ENCODE peak calls at places on chromosome 19, in five cellular contexts. One of them, this sample, is unnamed.

GRCh38 chr19:42576241-42576640 is 18.5 kb downstream of the CEACAM8 start:
- DNase-seq in ascending aorta: no peak
- DNase-seq in uterus: no peak
- DNase-seq in cardiac muscle cell: no peak
- DNase-seq in PC-9: no peak
- DNase-seq in this sample: no peak

GRCh38 chr19:38204728-38205127 is 19.3 kb downstream of the DPF1 start:
- DNase-seq in PC-9: no peak
- DNase-seq in ascending aorta: no peak
- DNase-seq in uterus: no peak
- DNase-seq in cardiac muscle cell: no peak
- DNase-seq in this sample: no peak

GRCh38 chr19:39131255-39131755 is 5.7 kb downstream of the PAK4 start:
- DNase-seq in ascending aorta: no peak
- DNase-seq in PC-9: no peak
- DNase-seq in uterus: no peak
- DNase-seq in cardiac muscle cell: peak; percentile 31
- DNase-seq in this sample: no peak

GRCh38 chr19:55451522-55452380 is 8.7 kb upstream of the SHISA7 start:
- DNase-seq in ascending aorta: no peak
- DNase-seq in uterus: no peak
- DNase-seq in cardiac muscle cell: no peak
- DNase-seq in PC-9: no peak
- DNase-seq in this sample: no peak

GRCh38 chr19:14214580-14214979 is 8.6 kb upstream of the ADGRL1 start:
- DNase-seq in cardiac muscle cell: no peak
- DNase-seq in ascending aorta: no peak
- DNase-seq in uterus: no peak
- DNase-seq in PC-9: no peak
- DNase-seq in this sample: no peak

GRCh38 chr19:387777-388176 is 21.2 kb downstream of the C2CD4C start:
- DNase-seq in cardiac muscle cell: no peak
- DNase-seq in uterus: no peak
- DNase-seq in PC-9: no peak
- DNase-seq in ascending aorta: no peak
- DNase-seq in this sample: no peak

GRCh38 chr19:56162258-56162657 is 13.6 kb upstream of the GALP start:
- DNase-seq in uterus: no peak
- DNase-seq in cardiac muscle cell: peak; percentile 37
- DNase-seq in ascending aorta: no peak
- DNase-seq in PC-9: no peak
- DNase-seq in this sample: no peak

GRCh38 chr19:41321204-41321599 is 11.2 kb downstream of the CCDC97 start:
- DNase-seq in ascending aorta: no peak
- DNase-seq in cardiac muscle cell: no peak
- DNase-seq in uterus: no peak
- DNase-seq in PC-9: no peak
- DNase-seq in this sample: no peak

GRCh38 chr19:27865927-27866777 is 1346.8 kb downstream of the UQCRFS1 start:
- DNase-seq in PC-9: no peak
- DNase-seq in uterus: no peak
- DNase-seq in ascending aorta: no peak
- DNase-seq in cardiac muscle cell: no peak
- DNase-seq in this sample: no peak

GRCh38 chr19:7230826-7231225 is 63.4 kb downstream of the INSR start:
- DNase-seq in ascending aorta: peak; percentile 81
- DNase-seq in cardiac muscle cell: no peak
- DNase-seq in uterus: peak; percentile 46
- DNase-seq in PC-9: no peak
- DNase-seq in this sample: no peak

GRCh38 chr19:13887039-13887438 is 10.1 kb downstream of the NANOS3 start:
- DNase-seq in PC-9: no peak
- DNase-seq in cardiac muscle cell: no peak
- DNase-seq in uterus: no peak
- DNase-seq in ascending aorta: no peak
- DNase-seq in this sample: no peak

GRCh38 chr19:17246681-17247425 is 1.1 kb upstream of the NR2F6 start:
- DNase-seq in uterus: no peak
- DNase-seq in ascending aorta: no peak
- DNase-seq in PC-9: no peak
- DNase-seq in cardiac muscle cell: peak; percentile 29
- DNase-seq in this sample: no peak

GRCh38 chr19:47075941-47076340 is 27.5 kb upstream of the TMEM160 start:
- DNase-seq in cardiac muscle cell: no peak
- DNase-seq in ascending aorta: no peak
- DNase-seq in uterus: no peak
- DNase-seq in PC-9: no peak
- DNase-seq in this sample: no peak

GRCh38 chr19:43425567-43426392 is 11.1 kb downstream of the TEX101 start:
- DNase-seq in cardiac muscle cell: peak; percentile 30
- DNase-seq in uterus: no peak
- DNase-seq in ascending aorta: no peak
- DNase-seq in PC-9: peak; percentile 35
- DNase-seq in this sample: no peak

GRCh38 chr19:19463348-19464117 is 51.8 kb downstream of the TSSK6 start:
- DNase-seq in PC-9: no peak
- DNase-seq in uterus: peak; percentile 51
- DNase-seq in cardiac muscle cell: peak; percentile 68
- DNase-seq in ascending aorta: peak; percentile 74
- DNase-seq in this sample: no peak

GRCh38 chr19:55312621-55313117 is 12.5 kb downstream of the TMEM150B start:
- DNase-seq in ascending aorta: no peak
- DNase-seq in cardiac muscle cell: no peak
- DNase-seq in PC-9: no peak
- DNase-seq in uterus: no peak
- DNase-seq in this sample: no peak

GRCh38 chr19:18144906-18145305 is 8.1 kb upstream of the PIK3R2 start:
- DNase-seq in ascending aorta: no peak
- DNase-seq in PC-9: no peak
- DNase-seq in cardiac muscle cell: no peak
- DNase-seq in uterus: no peak
- DNase-seq in this sample: no peak

GRCh38 chr19:33063356-33064116 is 1.2 kb downstream of the RHPN2 start:
- DNase-seq in PC-9: no peak
- DNase-seq in cardiac muscle cell: peak; percentile 45
- DNase-seq in uterus: peak; percentile 27
- DNase-seq in ascending aorta: no peak
- DNase-seq in this sample: peak; percentile 20

GRCh38 chr19:16315825-16316505 is 8.7 kb upstream of the KLF2 start:
- DNase-seq in ascending aorta: peak; percentile 90
- DNase-seq in cardiac muscle cell: peak; percentile 99
- DNase-seq in PC-9: no peak
- DNase-seq in uterus: peak; percentile 89
- DNase-seq in this sample: peak; percentile 56

GRCh38 chr19:39382991-39383828 is 7.7 kb downstream of the PAF1 start:
- DNase-seq in ascending aorta: no peak
- DNase-seq in cardiac muscle cell: no peak
- DNase-seq in PC-9: no peak
- DNase-seq in uterus: no peak
- DNase-seq in this sample: no peak

GRCh38 chr19:18339703-18340102 is 695 bp upstream of the PGPEP1 start:
- DNase-seq in cardiac muscle cell: no peak
- DNase-seq in ascending aorta: no peak
- DNase-seq in PC-9: peak; percentile 28
- DNase-seq in uterus: no peak
- DNase-seq in this sample: no peak

GRCh38 chr19:51103811-51104470 is 4.3 kb downstream of the CTU1 start:
- DNase-seq in cardiac muscle cell: no peak
- DNase-seq in uterus: no peak
- DNase-seq in ascending aorta: no peak
- DNase-seq in PC-9: no peak
- DNase-seq in this sample: no peak

GRCh38 chr19:45863335-45863839 is 440 bp upstream of the SYMPK start:
- DNase-seq in PC-9: no peak
- DNase-seq in ascending aorta: no peak
- DNase-seq in uterus: no peak
- DNase-seq in cardiac muscle cell: no peak
- DNase-seq in this sample: no peak

GRCh38 chr19:17236831-17237543 is 8.7 kb downstream of the NR2F6 start:
- DNase-seq in PC-9: no peak
- DNase-seq in ascending aorta: no peak
- DNase-seq in cardiac muscle cell: no peak
- DNase-seq in uterus: no peak
- DNase-seq in this sample: no peak

GRCh38 chr19:41377977-41378707 is 1.8 kb downstream of the TMEM91 start:
- DNase-seq in uterus: peak; percentile 41
- DNase-seq in cardiac muscle cell: no peak
- DNase-seq in PC-9: no peak
- DNase-seq in ascending aorta: no peak
- DNase-seq in this sample: no peak

GRCh38 chr19:55199620-55200204 is 9.6 kb downstream of the PTPRH start:
- DNase-seq in ascending aorta: no peak
- DNase-seq in PC-9: no peak
- DNase-seq in cardiac muscle cell: no peak
- DNase-seq in uterus: no peak
- DNase-seq in this sample: no peak

GRCh38 chr19:38691938-38692457 is 44.5 kb downstream of the ACTN4 start:
- DNase-seq in ascending aorta: peak; percentile 97
- DNase-seq in cardiac muscle cell: peak; percentile 90
- DNase-seq in uterus: peak; percentile 95
- DNase-seq in PC-9: peak; percentile 90
- DNase-seq in this sample: peak; percentile 62

GRCh38 chr19:39602224-39602623 is at the start of gene LGALS13:
- DNase-seq in PC-9: no peak
- DNase-seq in uterus: no peak
- DNase-seq in ascending aorta: no peak
- DNase-seq in cardiac muscle cell: no peak
- DNase-seq in this sample: no peak

GRCh38 chr19:10502524-10503001 is 593 bp downstream of the KEAP1 start:
- DNase-seq in PC-9: peak; percentile 95
- DNase-seq in cardiac muscle cell: peak; percentile 91
- DNase-seq in uterus: peak; percentile 92
- DNase-seq in ascending aorta: peak; percentile 97
- DNase-seq in this sample: peak; percentile 89

GRCh38 chr19:16382775-16383543 is 58.3 kb downstream of the KLF2 start:
- DNase-seq in uterus: peak; percentile 92
- DNase-seq in cardiac muscle cell: peak; percentile 93
- DNase-seq in ascending aorta: peak; percentile 92
- DNase-seq in PC-9: peak; percentile 67
- DNase-seq in this sample: peak; percentile 72

GRCh38 chr19:23686622-23687423 is at the start of gene ZNF675:
- DNase-seq in uterus: peak; percentile 89
- DNase-seq in ascending aorta: peak; percentile 95
- DNase-seq in cardiac muscle cell: peak; percentile 93
- DNase-seq in PC-9: peak; percentile 86
- DNase-seq in this sample: peak; percentile 93
- TF ChIP-seq CTCF in uterus: no peak
- TF ChIP-seq CTCF in ascending aorta: no peak
- TF ChIP-seq CTCF in cardiac muscle cell: no peak
- TF ChIP-seq CTCF in PC-9: no peak
- TF ChIP-seq CTCF in this sample: no peak

GRCh38 chr19:1649706-1650626 is 2.4 kb downstream of the TCF3 start:
- DNase-seq in ascending aorta: no peak
- DNase-seq in uterus: no peak
- DNase-seq in cardiac muscle cell: no peak
- DNase-seq in PC-9: no peak
- DNase-seq in this sample: no peak
- H3K27ac ChIP-seq in ascending aorta: peak overlapping the region; percentile 40
- H3K27ac ChIP-seq in uterus: peak overlapping the region; percentile 9
- H3K27ac ChIP-seq in cardiac muscle cell: no peak overlapping the region
- H3K27ac ChIP-seq in PC-9: no peak overlapping the region
- H3K27ac ChIP-seq in this sample: peak overlapping the region; percentile 93

GRCh38 chr19:3573858-3574637 is 1.3 kb downstream of the HMG20B start:
- DNase-seq in uterus: peak; percentile 77
- DNase-seq in cardiac muscle cell: peak; percentile 95
- DNase-seq in ascending aorta: peak; percentile 90
- DNase-seq in PC-9: peak; percentile 91
- DNase-seq in this sample: peak; percentile 89

GRCh38 chr19:3576696-3577443 is 4.1 kb downstream of the HMG20B start:
- DNase-seq in uterus: peak; percentile 46
- DNase-seq in PC-9: no peak
- DNase-seq in cardiac muscle cell: peak; percentile 85
- DNase-seq in ascending aorta: no peak
- DNase-seq in this sample: no peak

GRCh38 chr19:3575949-3576673 is 3.4 kb downstream of the HMG20B start:
- DNase-seq in ascending aorta: no peak
- DNase-seq in cardiac muscle cell: no peak
- DNase-seq in PC-9: no peak
- DNase-seq in uterus: no peak
- DNase-seq in this sample: no peak

GRCh38 chr19:3573162-3573857 is 566 bp downstream of the HMG20B start:
- DNase-seq in cardiac muscle cell: no peak
- DNase-seq in ascending aorta: no peak
- DNase-seq in uterus: peak; percentile 36
- DNase-seq in PC-9: no peak
- DNase-seq in this sample: no peak

GRCh38 chr19:3575260-3575741 is 2.6 kb downstream of the HMG20B start:
- DNase-seq in PC-9: no peak
- DNase-seq in ascending aorta: no peak
- DNase-seq in cardiac muscle cell: no peak
- DNase-seq in uterus: no peak
- DNase-seq in this sample: no peak
- TF ChIP-seq CTCF in PC-9: peak; percentile 29
- TF ChIP-seq CTCF in ascending aorta: no peak
- TF ChIP-seq CTCF in cardiac muscle cell: peak; percentile 29
- TF ChIP-seq CTCF in uterus: no peak
- TF ChIP-seq CTCF in this sample: peak; percentile 37

DNA sequence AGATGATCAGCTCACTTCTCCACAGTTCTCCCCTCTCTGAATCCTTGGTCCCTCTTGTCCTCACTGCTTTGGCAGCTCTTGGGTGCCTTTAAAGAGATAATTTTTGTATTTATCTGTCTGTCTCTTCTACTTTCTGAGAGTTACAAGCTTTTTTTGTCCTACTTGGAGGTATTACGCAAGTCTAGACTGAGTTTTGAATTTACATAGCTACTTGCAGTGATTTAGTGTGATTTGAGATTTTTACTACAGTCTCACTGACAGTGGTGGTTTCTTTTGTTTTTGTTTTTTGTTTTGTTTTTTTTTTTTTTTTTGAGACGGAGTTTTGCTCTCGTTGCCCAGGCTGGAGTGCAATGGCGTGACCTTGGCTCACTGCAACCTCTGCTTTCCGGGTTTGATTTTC is 22.1 kb downstream of the URI1 start:
- DNase-seq in cardiac muscle cell: peak; percentile 49
- DNase-seq in ascending aorta: no peak
- DNase-seq in PC-9: no peak
- DNase-seq in uterus: no peak
- DNase-seq in this sample: no peak
- H3K27ac ChIP-seq in cardiac muscle cell: peak overlapping the region; percentile 64
- H3K27ac ChIP-seq in ascending aorta: no peak overlapping the region
- H3K27ac ChIP-seq in PC-9: no peak overlapping the region
- H3K27ac ChIP-seq in uterus: peak overlapping the region; percentile 14
- H3K27ac ChIP-seq in this sample: no peak overlapping the region

GRCh38 chr19:44782729-44783128 is 5.0 kb downstream of the CBLC start:
- DNase-seq in ascending aorta: no peak
- DNase-seq in uterus: no peak
- DNase-seq in PC-9: no peak
- DNase-seq in cardiac muscle cell: no peak
- DNase-seq in this sample: no peak
- TF ChIP-seq CTCF in ascending aorta: no peak
- TF ChIP-seq CTCF in uterus: no peak
- TF ChIP-seq CTCF in PC-9: no peak
- TF ChIP-seq CTCF in cardiac muscle cell: no peak
- TF ChIP-seq CTCF in this sample: no peak

GRCh38 chr19:8449830-8450229 is 5.1 kb downstream of the HNRNPM start:
- DNase-seq in PC-9: peak; percentile 37
- DNase-seq in cardiac muscle cell: no peak
- DNase-seq in uterus: no peak
- DNase-seq in ascending aorta: no peak
- DNase-seq in this sample: no peak
- H3K27ac ChIP-seq in PC-9: no peak overlapping the region
- H3K27ac ChIP-seq in cardiac muscle cell: no peak overlapping the region
- H3K27ac ChIP-seq in uterus: no peak overlapping the region
- H3K27ac ChIP-seq in ascending aorta: no peak overlapping the region
- H3K27ac ChIP-seq in this sample: no peak overlapping the region

GRCh38 chr19:4455742-4456565 is 1.6 kb downstream of the UBXN6 start:
- DNase-seq in cardiac muscle cell: peak; percentile 83
- DNase-seq in uterus: peak; percentile 88
- DNase-seq in ascending aorta: peak; percentile 65
- DNase-seq in PC-9: no peak
- DNase-seq in this sample: peak; percentile 66
- TF ChIP-seq CTCF in cardiac muscle cell: no peak
- TF ChIP-seq CTCF in uterus: peak; percentile 10
- TF ChIP-seq CTCF in ascending aorta: no peak
- TF ChIP-seq CTCF in PC-9: no peak
- TF ChIP-seq CTCF in this sample: no peak

This sample was measured in RWPE1.